ENCODE peak calls at places on chromosomes 5 and 9, in seven cellular contexts. One of them, this sample, is unnamed.

GRCh38 chr5:152113401-152113800 is 188.8 kb upstream of the GLRA1 start:
- DNase-seq in GM12865: peak; percentile 22
- DNase-seq in dorsolateral prefrontal cortex: no peak
- DNase-seq in activated CD8-positive, alpha-beta T cell treated with anti-CD3 and anti-CD28 coated beads for 36 hours: peak; percentile 73
- DNase-seq in tibial artery: no peak
- DNase-seq in heart right ventricle: no peak
- DNase-seq in H9: no peak
- DNase-seq in this sample: no peak

GRCh38 chr5:1874348-1874747 is 8.4 kb downstream of the IRX4 start:
- DNase-seq in GM12865: no peak
- DNase-seq in dorsolateral prefrontal cortex: no peak
- DNase-seq in activated CD8-positive, alpha-beta T cell treated with anti-CD3 and anti-CD28 coated beads for 36 hours: no peak
- DNase-seq in tibial artery: no peak
- DNase-seq in heart right ventricle: no peak
- DNase-seq in H9: no peak
- DNase-seq in this sample: no peak

GRCh38 chr9:133787749-133788015 is 49.5 kb upstream of the SARDH start:
- DNase-seq in GM12865: peak; percentile 87
- DNase-seq in dorsolateral prefrontal cortex: no peak
- DNase-seq in activated CD8-positive, alpha-beta T cell treated with anti-CD3 and anti-CD28 coated beads for 36 hours: peak; percentile 25
- DNase-seq in tibial artery: no peak
- DNase-seq in heart right ventricle: no peak
- DNase-seq in H9: peak; percentile 83
- DNase-seq in this sample: peak; percentile 45

GRCh38 chr5:34007675-34008600 is at the start of gene AMACR:
- DNase-seq in GM12865: peak; percentile 96
- DNase-seq in dorsolateral prefrontal cortex: peak; percentile 83
- DNase-seq in activated CD8-positive, alpha-beta T cell treated with anti-CD3 and anti-CD28 coated beads for 36 hours: peak; percentile 88
- DNase-seq in tibial artery: peak; percentile 96
- DNase-seq in heart right ventricle: peak; percentile 92
- DNase-seq in H9: peak; percentile 96
- DNase-seq in this sample: peak; percentile 94

GRCh38 chr5:119291056-119291455 is 64.8 kb upstream of the TNFAIP8 start:
- DNase-seq in GM12865: no peak
- DNase-seq in dorsolateral prefrontal cortex: no peak
- DNase-seq in activated CD8-positive, alpha-beta T cell treated with anti-CD3 and anti-CD28 coated beads for 36 hours: no peak
- DNase-seq in tibial artery: no peak
- DNase-seq in heart right ventricle: no peak
- DNase-seq in H9: no peak
- DNase-seq in this sample: no peak

GRCh38 chr5:169411016-169411788 is 110.3 kb upstream of the SLIT3 start:
- DNase-seq in GM12865: no peak
- DNase-seq in dorsolateral prefrontal cortex: no peak
- DNase-seq in activated CD8-positive, alpha-beta T cell treated with anti-CD3 and anti-CD28 coated beads for 36 hours: no peak
- DNase-seq in tibial artery: no peak
- DNase-seq in heart right ventricle: no peak
- DNase-seq in H9: no peak
- DNase-seq in this sample: no peak

GRCh38 chr5:136030956-136031611 is 2.3 kb downstream of the TGFBI start:
- DNase-seq in GM12865: peak; percentile 81
- DNase-seq in dorsolateral prefrontal cortex: no peak
- DNase-seq in activated CD8-positive, alpha-beta T cell treated with anti-CD3 and anti-CD28 coated beads for 36 hours: no peak
- DNase-seq in tibial artery: no peak
- DNase-seq in heart right ventricle: no peak
- DNase-seq in H9: no peak
- DNase-seq in this sample: no peak

GRCh38 chr5:169974121-169974770 is 6.0 kb downstream of the INSYN2B start:
- DNase-seq in GM12865: no peak
- DNase-seq in dorsolateral prefrontal cortex: no peak
- DNase-seq in activated CD8-positive, alpha-beta T cell treated with anti-CD3 and anti-CD28 coated beads for 36 hours: no peak
- DNase-seq in tibial artery: no peak
- DNase-seq in heart right ventricle: no peak
- DNase-seq in H9: no peak
- DNase-seq in this sample: no peak

GRCh38 chr5:5278201-5278814 is 138.2 kb downstream of the ADAMTS16 start:
- DNase-seq in GM12865: no peak
- DNase-seq in dorsolateral prefrontal cortex: no peak
- DNase-seq in activated CD8-positive, alpha-beta T cell treated with anti-CD3 and anti-CD28 coated beads for 36 hours: no peak
- DNase-seq in tibial artery: no peak
- DNase-seq in heart right ventricle: no peak
- DNase-seq in H9: no peak
- DNase-seq in this sample: no peak

GRCh38 chr5:143896981-143897380 is 85.0 kb downstream of the HMHB1 start:
- DNase-seq in GM12865: no peak
- DNase-seq in dorsolateral prefrontal cortex: no peak
- DNase-seq in activated CD8-positive, alpha-beta T cell treated with anti-CD3 and anti-CD28 coated beads for 36 hours: peak; percentile 20
- DNase-seq in tibial artery: no peak
- DNase-seq in heart right ventricle: no peak
- DNase-seq in H9: no peak
- DNase-seq in this sample: peak; percentile 59

GRCh38 chr5:160327829-160328228 is 15.5 kb upstream of the CCNJL start:
- DNase-seq in GM12865: no peak
- DNase-seq in dorsolateral prefrontal cortex: no peak
- DNase-seq in activated CD8-positive, alpha-beta T cell treated with anti-CD3 and anti-CD28 coated beads for 36 hours: no peak
- DNase-seq in tibial artery: no peak
- DNase-seq in heart right ventricle: no peak
- DNase-seq in H9: no peak
- DNase-seq in this sample: peak; percentile 13

GRCh38 chr5:38807570-38808461 is 38.0 kb upstream of the OSMR start:
- DNase-seq in GM12865: no peak
- DNase-seq in dorsolateral prefrontal cortex: no peak
- DNase-seq in activated CD8-positive, alpha-beta T cell treated with anti-CD3 and anti-CD28 coated beads for 36 hours: no peak
- DNase-seq in tibial artery: no peak
- DNase-seq in heart right ventricle: no peak
- DNase-seq in H9: no peak
- DNase-seq in this sample: no peak

GRCh38 chr9:37179576-37179975 is 59.2 kb downstream of the ZCCHC7 start:
- DNase-seq in GM12865: no peak
- DNase-seq in dorsolateral prefrontal cortex: no peak
- DNase-seq in activated CD8-positive, alpha-beta T cell treated with anti-CD3 and anti-CD28 coated beads for 36 hours: no peak
- DNase-seq in tibial artery: no peak
- DNase-seq in heart right ventricle: no peak
- DNase-seq in H9: no peak
- DNase-seq in this sample: no peak

GRCh38 chr5:136082390-136083193 is 50.1 kb upstream of the SMAD5 start:
- DNase-seq in GM12865: peak; percentile 69
- DNase-seq in dorsolateral prefrontal cortex: peak; percentile 52
- DNase-seq in activated CD8-positive, alpha-beta T cell treated with anti-CD3 and anti-CD28 coated beads for 36 hours: peak; percentile 82
- DNase-seq in tibial artery: peak; percentile 89
- DNase-seq in heart right ventricle: peak; percentile 90
- DNase-seq in H9: peak; percentile 74
- DNase-seq in this sample: peak; percentile 86

GRCh38 chr9:133729646-133730281 is 8.4 kb downstream of the SARDH start:
- DNase-seq in GM12865: no peak
- DNase-seq in dorsolateral prefrontal cortex: peak; percentile 16
- DNase-seq in activated CD8-positive, alpha-beta T cell treated with anti-CD3 and anti-CD28 coated beads for 36 hours: no peak
- DNase-seq in tibial artery: no peak
- DNase-seq in heart right ventricle: no peak
- DNase-seq in H9: peak; percentile 28
- DNase-seq in this sample: no peak

GRCh38 chr9:2307480-2307879 is 292.3 kb downstream of the SMARCA2 start:
- DNase-seq in GM12865: no peak
- DNase-seq in dorsolateral prefrontal cortex: no peak
- DNase-seq in activated CD8-positive, alpha-beta T cell treated with anti-CD3 and anti-CD28 coated beads for 36 hours: no peak
- DNase-seq in tibial artery: no peak
- DNase-seq in heart right ventricle: no peak
- DNase-seq in H9: no peak
- DNase-seq in this sample: peak; percentile 42

GRCh38 chr5:80406980-80407734 is 707 bp upstream of the ZFYVE16 start:
- DNase-seq in GM12865: peak; percentile 45
- DNase-seq in dorsolateral prefrontal cortex: no peak
- DNase-seq in activated CD8-positive, alpha-beta T cell treated with anti-CD3 and anti-CD28 coated beads for 36 hours: peak; percentile 30
- DNase-seq in tibial artery: peak; percentile 65
- DNase-seq in heart right ventricle: peak; percentile 23
- DNase-seq in H9: no peak
- DNase-seq in this sample: peak; percentile 40

GRCh38 chr5:62587737-62588136 is 9.1 kb downstream of the LRRC70 start:
- DNase-seq in GM12865: peak; percentile 20
- DNase-seq in dorsolateral prefrontal cortex: no peak
- DNase-seq in activated CD8-positive, alpha-beta T cell treated with anti-CD3 and anti-CD28 coated beads for 36 hours: peak; percentile 8
- DNase-seq in tibial artery: no peak
- DNase-seq in heart right ventricle: no peak
- DNase-seq in H9: no peak
- DNase-seq in this sample: no peak

GRCh38 chr5:147949711-147950573 is 43.6 kb upstream of the C5orf46 start:
- DNase-seq in GM12865: peak; percentile 35
- DNase-seq in dorsolateral prefrontal cortex: no peak
- DNase-seq in activated CD8-positive, alpha-beta T cell treated with anti-CD3 and anti-CD28 coated beads for 36 hours: no peak
- DNase-seq in tibial artery: no peak
- DNase-seq in heart right ventricle: no peak
- DNase-seq in H9: no peak
- DNase-seq in this sample: peak; percentile 62

GRCh38 chr5:170755679-170756456 is 27.7 kb upstream of the GABRP start:
- DNase-seq in GM12865: no peak
- DNase-seq in dorsolateral prefrontal cortex: no peak
- DNase-seq in activated CD8-positive, alpha-beta T cell treated with anti-CD3 and anti-CD28 coated beads for 36 hours: no peak
- DNase-seq in tibial artery: no peak
- DNase-seq in heart right ventricle: peak; percentile 68
- DNase-seq in H9: no peak
- DNase-seq in this sample: no peak

GRCh38 chr9:19552693-19553092 is 143.9 kb downstream of the ACER2 start:
- DNase-seq in GM12865: no peak
- DNase-seq in dorsolateral prefrontal cortex: no peak
- DNase-seq in activated CD8-positive, alpha-beta T cell treated with anti-CD3 and anti-CD28 coated beads for 36 hours: no peak
- DNase-seq in tibial artery: no peak
- DNase-seq in heart right ventricle: no peak
- DNase-seq in H9: no peak
- DNase-seq in this sample: no peak

GRCh38 chr9:5013379-5013778 is 28.3 kb downstream of the JAK2 start:
- DNase-seq in GM12865: no peak
- DNase-seq in dorsolateral prefrontal cortex: no peak
- DNase-seq in activated CD8-positive, alpha-beta T cell treated with anti-CD3 and anti-CD28 coated beads for 36 hours: no peak
- DNase-seq in tibial artery: no peak
- DNase-seq in heart right ventricle: no peak
- DNase-seq in H9: no peak
- DNase-seq in this sample: no peak

GRCh38 chr5:113181853-113182490 is 205.4 kb downstream of the DCP2 start:
- DNase-seq in GM12865: no peak
- DNase-seq in dorsolateral prefrontal cortex: no peak
- DNase-seq in activated CD8-positive, alpha-beta T cell treated with anti-CD3 and anti-CD28 coated beads for 36 hours: peak; percentile 13
- DNase-seq in tibial artery: no peak
- DNase-seq in heart right ventricle: no peak
- DNase-seq in H9: no peak
- DNase-seq in this sample: no peak
- TF ChIP-seq CTCF in GM12865: no peak
- TF ChIP-seq CTCF in dorsolateral prefrontal cortex: no peak
- TF ChIP-seq CTCF in activated CD8-positive, alpha-beta T cell treated with anti-CD3 and anti-CD28 coated beads for 36 hours: no peak
- TF ChIP-seq CTCF in tibial artery: no peak
- TF ChIP-seq CTCF in heart right ventricle: no peak
- TF ChIP-seq CTCF in H9: no peak
- TF ChIP-seq CTCF in this sample: no peak

GRCh38 chr9:127541865-127542264 is 70.2 kb upstream of the STXBP1 start:
- DNase-seq in GM12865: no peak
- DNase-seq in dorsolateral prefrontal cortex: no peak
- DNase-seq in activated CD8-positive, alpha-beta T cell treated with anti-CD3 and anti-CD28 coated beads for 36 hours: no peak
- DNase-seq in tibial artery: peak; percentile 98
- DNase-seq in heart right ventricle: no peak
- DNase-seq in H9: no peak
- DNase-seq in this sample: no peak

GRCh38 chr9:127539982-127540663 is 72.0 kb upstream of the STXBP1 start:
- DNase-seq in GM12865: no peak
- DNase-seq in dorsolateral prefrontal cortex: no peak
- DNase-seq in activated CD8-positive, alpha-beta T cell treated with anti-CD3 and anti-CD28 coated beads for 36 hours: no peak
- DNase-seq in tibial artery: no peak
- DNase-seq in heart right ventricle: no peak
- DNase-seq in H9: no peak
- DNase-seq in this sample: no peak

GRCh38 chr9:127539259-127539981 is 72.7 kb upstream of the STXBP1 start:
- DNase-seq in GM12865: no peak
- DNase-seq in dorsolateral prefrontal cortex: no peak
- DNase-seq in activated CD8-positive, alpha-beta T cell treated with anti-CD3 and anti-CD28 coated beads for 36 hours: no peak
- DNase-seq in tibial artery: no peak
- DNase-seq in heart right ventricle: no peak
- DNase-seq in H9: no peak
- DNase-seq in this sample: no peak

GRCh38 chr9:127541176-127541575 is 70.9 kb upstream of the STXBP1 start:
- DNase-seq in GM12865: no peak
- DNase-seq in dorsolateral prefrontal cortex: no peak
- DNase-seq in activated CD8-positive, alpha-beta T cell treated with anti-CD3 and anti-CD28 coated beads for 36 hours: no peak
- DNase-seq in tibial artery: no peak
- DNase-seq in heart right ventricle: no peak
- DNase-seq in H9: no peak
- DNase-seq in this sample: no peak

GRCh38 chr9:127540664-127541041 is 71.4 kb upstream of the STXBP1 start:
- DNase-seq in GM12865: no peak
- DNase-seq in dorsolateral prefrontal cortex: no peak
- DNase-seq in activated CD8-positive, alpha-beta T cell treated with anti-CD3 and anti-CD28 coated beads for 36 hours: no peak
- DNase-seq in tibial artery: no peak
- DNase-seq in heart right ventricle: no peak
- DNase-seq in H9: peak; percentile 66
- DNase-seq in this sample: no peak
- TF ChIP-seq CTCF in GM12865: no peak
- TF ChIP-seq CTCF in dorsolateral prefrontal cortex: no peak
- TF ChIP-seq CTCF in activated CD8-positive, alpha-beta T cell treated with anti-CD3 and anti-CD28 coated beads for 36 hours: no peak
- TF ChIP-seq CTCF in tibial artery: no peak
- TF ChIP-seq CTCF in heart right ventricle: no peak
- TF ChIP-seq CTCF in H9: peak; percentile 57
- TF ChIP-seq CTCF in this sample: no peak

DNA sequence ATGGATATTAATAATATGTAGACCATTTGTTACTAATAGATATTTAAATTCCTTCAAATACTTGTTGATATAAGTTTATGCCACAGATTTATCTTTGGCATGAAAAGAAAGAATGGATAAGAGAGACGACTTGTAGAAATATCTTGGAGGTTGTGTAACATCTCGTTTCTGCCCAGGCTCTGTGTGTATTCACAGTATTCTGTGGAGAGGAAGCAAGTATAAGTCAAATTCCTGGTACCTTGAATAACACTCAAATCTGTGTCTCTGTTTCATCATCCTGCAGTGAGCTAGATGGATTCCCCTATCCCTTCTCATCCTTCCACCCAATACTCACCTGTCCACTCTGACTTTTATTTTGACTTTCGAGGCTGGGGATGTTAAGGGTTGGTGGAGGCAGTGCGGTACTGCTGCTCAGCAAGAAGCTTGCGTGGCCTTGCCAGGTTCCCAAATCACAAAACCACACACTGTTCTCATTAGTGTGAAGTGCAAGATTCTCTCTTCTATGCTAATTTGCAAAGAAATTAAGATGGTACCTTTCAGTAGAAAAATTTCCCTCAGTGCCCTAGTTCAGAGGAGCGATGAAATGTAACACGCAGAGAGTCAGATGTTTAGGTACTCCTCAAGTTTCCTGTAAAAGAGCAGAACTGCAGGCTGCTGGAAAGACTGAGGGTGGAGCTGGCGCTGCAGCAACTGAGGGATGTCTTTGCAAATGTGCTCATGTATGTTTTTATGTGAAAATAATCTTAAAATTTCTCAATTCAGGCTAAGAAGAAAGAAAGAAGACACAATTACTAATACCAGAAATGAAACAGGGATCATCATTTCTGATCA is 42.6 kb upstream of the ANKRD18A start:
- DNase-seq in GM12865: no peak
- DNase-seq in dorsolateral prefrontal cortex: peak; percentile 70
- DNase-seq in activated CD8-positive, alpha-beta T cell treated with anti-CD3 and anti-CD28 coated beads for 36 hours: no peak
- DNase-seq in tibial artery: no peak
- DNase-seq in heart right ventricle: no peak
- DNase-seq in H9: no peak
- DNase-seq in this sample: peak; percentile 52
- TF ChIP-seq CTCF in GM12865: no peak
- TF ChIP-seq CTCF in dorsolateral prefrontal cortex: peak; percentile 53
- TF ChIP-seq CTCF in activated CD8-positive, alpha-beta T cell treated with anti-CD3 and anti-CD28 coated beads for 36 hours: no peak
- TF ChIP-seq CTCF in tibial artery: no peak
- TF ChIP-seq CTCF in heart right ventricle: peak; percentile 49
- TF ChIP-seq CTCF in H9: peak; percentile 68
- TF ChIP-seq CTCF in this sample: peak; percentile 48

GRCh38 chr5:851076-851475 is 290 bp upstream of the ZDHHC11 start:
- DNase-seq in GM12865: no peak
- DNase-seq in dorsolateral prefrontal cortex: no peak
- DNase-seq in activated CD8-positive, alpha-beta T cell treated with anti-CD3 and anti-CD28 coated beads for 36 hours: no peak
- DNase-seq in tibial artery: peak; percentile 44
- DNase-seq in heart right ventricle: no peak
- DNase-seq in H9: no peak
- DNase-seq in this sample: no peak
- TF ChIP-seq CTCF in GM12865: no peak
- TF ChIP-seq CTCF in dorsolateral prefrontal cortex: no peak
- TF ChIP-seq CTCF in activated CD8-positive, alpha-beta T cell treated with anti-CD3 and anti-CD28 coated beads for 36 hours: no peak
- TF ChIP-seq CTCF in tibial artery: no peak
- TF ChIP-seq CTCF in heart right ventricle: no peak
- TF ChIP-seq CTCF in H9: no peak
- TF ChIP-seq CTCF in this sample: no peak

This sample was measured in cardiac muscle cell.